ENCODE peak calls at places on chromosome 1, in five cellular contexts. One of them, this sample, is unnamed.

GRCh38 chr1:225882008-225882698 is at the start of gene TMEM63A:
- DNase-seq in pancreas: peak
- DNase-seq in heart left ventricle: peak
- DNase-seq in tibial artery: peak
- DNase-seq in A549: peak
- DNase-seq in this sample: peak

GRCh38 chr1:82840192-82840591 is 1039.5 kb downstream of the ADGRL2 start:
- DNase-seq in tibial artery: no peak
- DNase-seq in heart left ventricle: no peak
- DNase-seq in A549: no peak
- DNase-seq in pancreas: no peak
- DNase-seq in this sample: no peak

GRCh38 chr1:171468120-171468790 is 17.1 kb upstream of the PRRC2C start:
- DNase-seq in tibial artery: no peak
- DNase-seq in heart left ventricle: no peak
- DNase-seq in pancreas: no peak
- DNase-seq in A549: peak
- DNase-seq in this sample: peak

GRCh38 chr1:39142394-39143060 is 62.0 kb upstream of the MACF1 start:
- DNase-seq in A549: no peak
- DNase-seq in heart left ventricle: no peak
- DNase-seq in pancreas: peak
- DNase-seq in tibial artery: no peak
- DNase-seq in this sample: peak

GRCh38 chr1:17569200-17570139 is 30.0 kb downstream of the ARHGEF10L start:
- DNase-seq in pancreas: peak
- DNase-seq in heart left ventricle: peak
- DNase-seq in A549: no peak
- DNase-seq in tibial artery: peak
- DNase-seq in this sample: no peak

GRCh38 chr1:177163844-177164379 is 600 bp downstream of the ASTN1 start:
- DNase-seq in heart left ventricle: no peak
- DNase-seq in tibial artery: no peak
- DNase-seq in pancreas: no peak
- DNase-seq in A549: no peak
- DNase-seq in this sample: no peak

GRCh38 chr1:21641967-21642366 is 27.2 kb downstream of the RAP1GAP start:
- DNase-seq in heart left ventricle: peak
- DNase-seq in pancreas: peak
- DNase-seq in tibial artery: no peak
- DNase-seq in A549: no peak
- DNase-seq in this sample: no peak

GRCh38 chr1:61743716-61744620 is 1.7 kb downstream of the PATJ start:
- DNase-seq in heart left ventricle: no peak
- DNase-seq in tibial artery: no peak
- DNase-seq in A549: no peak
- DNase-seq in pancreas: no peak
- DNase-seq in this sample: no peak

GRCh38 chr1:155911156-155912055 is at the start of gene RIT1:
- DNase-seq in A549: peak
- DNase-seq in pancreas: peak
- DNase-seq in heart left ventricle: peak
- DNase-seq in tibial artery: peak
- DNase-seq in this sample: no peak

GRCh38 chr1:230957580-230957989 is 21.1 kb downstream of the TTC13 start:
- DNase-seq in A549: no peak
- DNase-seq in pancreas: no peak
- DNase-seq in tibial artery: no peak
- DNase-seq in heart left ventricle: no peak
- DNase-seq in this sample: no peak

GRCh38 chr1:245690153-245690552 is 535.4 kb downstream of the KIF26B start:
- DNase-seq in A549: no peak
- DNase-seq in tibial artery: no peak
- DNase-seq in pancreas: no peak
- DNase-seq in heart left ventricle: no peak
- DNase-seq in this sample: no peak

GRCh38 chr1:78665809-78666208 is 16.2 kb downstream of the IFI44 start:
- DNase-seq in heart left ventricle: no peak
- DNase-seq in pancreas: no peak
- DNase-seq in A549: no peak
- DNase-seq in tibial artery: no peak
- DNase-seq in this sample: no peak

GRCh38 chr1:221274373-221274772 is 395.1 kb downstream of the HLX start:
- DNase-seq in heart left ventricle: no peak
- DNase-seq in pancreas: no peak
- DNase-seq in A549: no peak
- DNase-seq in tibial artery: no peak
- DNase-seq in this sample: no peak

GRCh38 chr1:182716740-182717720 is 32.6 kb upstream of the RGS8 start:
- DNase-seq in A549: no peak
- DNase-seq in pancreas: no peak
- DNase-seq in tibial artery: no peak
- DNase-seq in heart left ventricle: no peak
- DNase-seq in this sample: no peak

GRCh38 chr1:7454052-7454815 is 316.9 kb upstream of the VAMP3 start:
- DNase-seq in tibial artery: no peak
- DNase-seq in A549: no peak
- DNase-seq in pancreas: no peak
- DNase-seq in heart left ventricle: no peak
- DNase-seq in this sample: no peak

GRCh38 chr1:228064296-228064695 is 18.2 kb upstream of the ARF1 start:
- DNase-seq in A549: no peak
- DNase-seq in pancreas: no peak
- DNase-seq in tibial artery: no peak
- DNase-seq in heart left ventricle: no peak
- DNase-seq in this sample: no peak

GRCh38 chr1:110524311-110525249 is 5.6 kb upstream of the KCNA10 start:
- DNase-seq in pancreas: peak
- DNase-seq in A549: peak
- DNase-seq in heart left ventricle: no peak
- DNase-seq in tibial artery: no peak
- DNase-seq in this sample: no peak

GRCh38 chr1:205456383-205456867 is 580 bp upstream of the BLACAT1 start:
- DNase-seq in heart left ventricle: peak
- DNase-seq in pancreas: no peak
- DNase-seq in tibial artery: no peak
- DNase-seq in A549: no peak
- DNase-seq in this sample: no peak
- H3K4me3 ChIP-seq in heart left ventricle: peak
- H3K4me3 ChIP-seq in pancreas: no peak
- H3K4me3 ChIP-seq in tibial artery: peak
- H3K4me3 ChIP-seq in A549: peak
- H3K4me3 ChIP-seq in this sample: peak

DNA sequence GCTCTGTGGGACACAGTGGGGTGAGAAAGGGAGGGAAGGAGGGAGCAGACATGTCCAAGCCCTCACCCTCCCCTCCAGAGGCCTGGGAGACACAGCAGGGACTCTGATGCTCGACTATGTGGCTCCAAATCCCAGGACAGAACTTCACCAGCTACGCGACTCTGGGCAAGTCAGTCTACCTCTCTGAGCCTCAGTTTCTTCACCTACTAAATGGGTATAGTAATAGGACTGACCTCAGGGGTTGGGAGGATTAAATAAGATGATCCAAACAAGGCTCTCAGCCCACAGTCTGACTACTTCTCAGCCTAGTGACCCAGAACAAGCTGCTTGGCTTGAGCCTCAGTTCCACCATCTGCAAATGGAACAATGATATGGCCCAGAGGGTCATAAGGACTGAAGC is 19.6 kb downstream of the SDC3 start:
- DNase-seq in tibial artery: no peak
- DNase-seq in A549: no peak
- DNase-seq in heart left ventricle: no peak
- DNase-seq in pancreas: no peak
- DNase-seq in this sample: no peak
- H3K4me3 ChIP-seq in tibial artery: no peak
- H3K4me3 ChIP-seq in A549: no peak
- H3K4me3 ChIP-seq in heart left ventricle: no peak
- H3K4me3 ChIP-seq in pancreas: no peak
- H3K4me3 ChIP-seq in this sample: no peak

DNA sequence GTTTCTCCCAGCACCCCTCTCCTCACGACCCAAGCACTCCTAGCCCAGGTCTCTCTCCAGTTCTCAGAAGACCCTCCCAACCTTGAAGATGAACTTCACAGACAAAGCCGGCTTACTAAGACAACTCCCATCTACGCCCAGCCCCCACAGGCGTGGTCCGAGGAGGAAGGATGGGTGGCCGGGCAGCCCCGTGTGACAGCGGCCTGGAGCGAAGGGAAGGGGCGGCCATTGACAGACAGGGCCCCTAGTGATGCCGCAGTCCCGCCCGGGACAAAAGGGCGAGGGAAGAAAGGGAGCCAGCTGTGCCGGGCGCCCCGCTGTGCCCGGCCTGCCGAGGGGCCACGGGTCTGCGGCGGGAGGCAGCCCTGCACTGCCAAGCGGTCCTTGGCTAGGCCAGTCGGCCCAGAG is 6.9 kb downstream of the PAX7 start:
- DNase-seq in A549: no peak
- DNase-seq in tibial artery: no peak
- DNase-seq in pancreas: no peak
- DNase-seq in heart left ventricle: no peak
- DNase-seq in this sample: no peak
- H3K4me3 ChIP-seq in A549: no peak
- H3K4me3 ChIP-seq in tibial artery: no peak
- H3K4me3 ChIP-seq in pancreas: no peak
- H3K4me3 ChIP-seq in heart left ventricle: no peak
- H3K4me3 ChIP-seq in this sample: no peak

DNA sequence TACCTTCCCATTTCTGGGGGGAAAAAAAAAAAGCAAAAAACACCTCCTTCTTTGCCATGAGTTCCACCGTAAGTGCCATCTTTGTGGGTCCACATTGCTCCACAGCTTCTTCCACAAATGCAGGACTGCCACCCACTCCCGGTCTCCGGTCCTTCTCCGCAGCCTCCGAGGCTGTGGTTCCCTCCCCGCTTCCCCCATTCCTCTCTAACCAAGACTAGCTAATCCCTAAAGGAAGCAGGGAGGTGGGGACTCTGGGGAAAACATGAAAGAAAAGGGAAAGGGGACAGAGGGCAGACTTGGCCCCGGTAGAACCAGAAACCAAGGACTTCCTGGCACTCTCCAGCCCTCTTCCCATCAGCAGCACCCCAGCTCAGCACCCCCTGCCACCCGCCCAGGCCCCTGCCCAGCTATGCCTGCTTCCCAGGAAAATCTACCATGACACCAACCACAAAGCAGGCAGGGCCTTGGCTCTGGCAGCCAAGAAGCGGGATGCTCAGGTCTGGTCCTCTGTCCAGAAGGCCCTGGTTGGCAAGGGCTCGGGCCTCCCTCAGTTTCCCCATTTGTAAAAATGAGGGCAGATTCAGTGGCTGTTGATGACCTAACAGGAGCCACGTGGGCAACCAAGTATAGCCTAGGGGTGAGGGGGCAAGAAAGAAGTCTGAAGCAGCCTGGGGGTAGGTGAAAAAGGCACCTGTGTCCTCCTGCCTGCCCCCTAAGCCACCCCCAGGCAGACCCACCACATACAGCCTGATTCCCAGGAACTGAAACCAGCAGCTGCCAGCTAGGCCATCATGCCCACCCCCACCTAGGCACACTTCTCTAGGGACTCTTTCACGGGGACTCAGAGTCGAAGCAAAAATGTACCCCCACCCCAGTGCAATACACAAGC is 2.5 kb downstream of the EPHA2 start:
- DNase-seq in tibial artery: no peak
- DNase-seq in heart left ventricle: no peak
- DNase-seq in pancreas: no peak
- DNase-seq in A549: no peak
- DNase-seq in this sample: no peak
- H3K4me3 ChIP-seq in tibial artery: peak
- H3K4me3 ChIP-seq in heart left ventricle: peak
- H3K4me3 ChIP-seq in pancreas: no peak
- H3K4me3 ChIP-seq in A549: peak
- H3K4me3 ChIP-seq in this sample: peak

GRCh38 chr1:53946252-53947171 is at the start of gene LRRC42:
- DNase-seq in A549: peak
- DNase-seq in pancreas: no peak
- DNase-seq in tibial artery: no peak
- DNase-seq in heart left ventricle: no peak
- DNase-seq in this sample: no peak
- H3K4me3 ChIP-seq in A549: peak
- H3K4me3 ChIP-seq in pancreas: peak
- H3K4me3 ChIP-seq in tibial artery: peak
- H3K4me3 ChIP-seq in heart left ventricle: peak
- H3K4me3 ChIP-seq in this sample: peak

DNA sequence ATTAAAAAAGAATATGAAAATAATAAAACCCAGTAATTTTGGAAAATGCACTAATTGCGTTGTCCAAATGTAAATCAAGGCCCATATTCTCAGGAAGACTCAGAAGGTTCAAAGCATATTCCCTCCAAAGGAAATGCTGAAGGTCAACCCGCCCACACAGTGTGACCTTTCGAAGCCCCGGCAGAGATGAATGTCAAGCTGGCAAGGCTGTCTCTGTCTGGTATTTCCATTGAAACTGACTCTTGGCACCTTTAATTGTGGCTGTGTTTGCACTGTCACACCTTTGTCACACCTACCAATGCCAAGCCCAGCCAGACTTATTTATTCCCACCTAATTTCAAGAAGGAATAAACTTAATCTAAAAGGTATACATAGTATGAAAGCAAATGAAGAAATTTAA is 82.5 kb downstream of the NTPCR start:
- DNase-seq in tibial artery: no peak
- DNase-seq in pancreas: no peak
- DNase-seq in heart left ventricle: no peak
- DNase-seq in A549: no peak
- DNase-seq in this sample: no peak
- H3K4me3 ChIP-seq in tibial artery: no peak
- H3K4me3 ChIP-seq in pancreas: no peak
- H3K4me3 ChIP-seq in heart left ventricle: no peak
- H3K4me3 ChIP-seq in A549: no peak
- H3K4me3 ChIP-seq in this sample: no peak